ENCODE peak calls at places on chromosomes 3 and 15, in nine cellular contexts. T, K, N, I, X, H, Q, Z and S are unnamed samples.

GRCh38 chr15:78418239-78418638 is 19.8 kb upstream of the IREB2 start:
- DNase-seq in Z (no peak), I (no peak), H (no peak), T (no peak), N (no peak), Q (no peak), X (no peak), K (no peak), S (no peak)

GRCh38 chr3:184314700-184315505 is 497 bp downstream of the EIF4G1 start:
- DNase-seq in I (peak; percentile 63), Q (peak; percentile 57), T (no peak), N (peak; percentile 63), H (peak; percentile 59), Z (peak; percentile 70), X (peak; percentile 60), K (peak; percentile 88), S (peak; percentile 86)

GRCh38 chr3:168165390-168166269 is 69.9 kb upstream of the GOLIM4 start:
- DNase-seq in H (peak; percentile 37), T (peak; percentile 26), Q (peak; percentile 18), X (no peak), N (no peak), I (peak; percentile 68), K (peak; percentile 30), Z (peak; percentile 62), S (peak; percentile 76)

GRCh38 chr3:139893264-139893962 is 41.6 kb upstream of the CLSTN2 start:
- DNase-seq in N (no peak), T (no peak), Q (no peak), X (no peak), I (no peak), H (no peak), K (peak; percentile 27), Z (no peak), S (no peak)

GRCh38 chr15:73346735-73347312 is 21.9 kb downstream of the HCN4 start:
- DNase-seq in T (no peak), K (peak; percentile 46), Z (peak; percentile 71), I (no peak), Q (peak; percentile 90), N (peak; percentile 52), H (peak; percentile 60), X (peak; percentile 26), S (peak; percentile 84)

GRCh38 chr15:58139631-58140522 is 1.7 kb downstream of the AQP9 start:
- DNase-seq in Q (no peak), N (no peak), I (no peak), T (no peak), X (no peak), H (no peak), K (no peak), Z (no peak), S (no peak)

GRCh38 chr3:170488802-170489201 is 70.1 kb downstream of the CLDN11 start:
- DNase-seq in H (no peak), T (no peak), Z (no peak), K (no peak), Q (no peak), N (no peak), I (no peak), X (no peak), S (no peak)

GRCh38 chr3:146325170-146325569 is 74.3 kb upstream of the PLSCR4 start:
- DNase-seq in H (no peak), Q (no peak), N (no peak), K (no peak), X (no peak), T (no peak), I (no peak), Z (no peak), S (no peak)

GRCh38 chr3:168615489-168616020 is 519.8 kb upstream of the GOLIM4 start:
- DNase-seq in K (no peak), H (no peak), I (no peak), T (no peak), Q (no peak), X (no peak), Z (no peak), N (no peak), S (no peak)

GRCh38 chr3:142890592-142890991 is 1.7 kb upstream of the PCOLCE2 start:
- DNase-seq in K (no peak), X (no peak), H (no peak), I (no peak), Z (no peak), N (no peak), T (no peak), Q (no peak), S (no peak)

GRCh38 chr15:70182858-70183695 is 85.4 kb upstream of the TLE3 start:
- DNase-seq in Z (no peak), N (no peak), T (no peak), Q (no peak), X (no peak), I (no peak), H (no peak), K (no peak), S (no peak)

GRCh38 chr15:97984157-97984556 is 23.7 kb downstream of the ARRDC4 start:
- DNase-seq in H (no peak), N (no peak), I (no peak), Q (no peak), X (no peak), K (no peak), T (no peak), Z (no peak), S (no peak)

GRCh38 chr3:46576899-46577298 is 10.8 kb upstream of the LRRC2 start:
- DNase-seq in Q (no peak), X (no peak), I (no peak), K (peak; percentile 44), T (no peak), N (no peak), Z (no peak), H (no peak), S (no peak)